ENCODE peak calls at places on chromosome 20, in seven cellular contexts. One of them, this sample, is unnamed.

GRCh38 chr20:63115651-63116411 is 100.1 kb downstream of the YTHDF1 start:
- DNase-seq in H9: no peak
- DNase-seq in trophoblast cell: no peak
- DNase-seq in IMR-90: no peak
- DNase-seq in mesendoderm: no peak
- DNase-seq in H1: no peak
- DNase-seq in neuronal stem cell: no peak
- DNase-seq in this sample: no peak

GRCh38 chr20:31967830-31968249 is at the start of gene XKR7:
- DNase-seq in IMR-90: no peak
- DNase-seq in H1: no peak
- DNase-seq in mesendoderm: peak; percentile 22
- DNase-seq in trophoblast cell: no peak
- DNase-seq in neuronal stem cell: peak; percentile 20
- DNase-seq in H9: peak; percentile 72
- DNase-seq in this sample: no peak

GRCh38 chr20:7399575-7399974 is 540.7 kb downstream of the HAO1 start:
- DNase-seq in H9: no peak
- DNase-seq in mesendoderm: peak; percentile 45
- DNase-seq in IMR-90: no peak
- DNase-seq in H1: no peak
- DNase-seq in trophoblast cell: no peak
- DNase-seq in neuronal stem cell: no peak
- DNase-seq in this sample: no peak

GRCh38 chr20:39853664-39854063 is 835.4 kb downstream of the MAFB start:
- DNase-seq in trophoblast cell: peak; percentile 48
- DNase-seq in IMR-90: peak; percentile 82
- DNase-seq in H9: no peak
- DNase-seq in mesendoderm: peak; percentile 79
- DNase-seq in neuronal stem cell: peak; percentile 91
- DNase-seq in H1: peak; percentile 5
- DNase-seq in this sample: peak; percentile 59

GRCh38 chr20:31515775-31516107 is 1.5 kb downstream of the HM13 start:
- DNase-seq in IMR-90: no peak
- DNase-seq in neuronal stem cell: no peak
- DNase-seq in H9: no peak
- DNase-seq in trophoblast cell: no peak
- DNase-seq in H1: no peak
- DNase-seq in mesendoderm: no peak
- DNase-seq in this sample: no peak

GRCh38 chr20:45010399-45010828 is 44.1 kb downstream of the STK4 start:
- DNase-seq in H9: no peak
- DNase-seq in neuronal stem cell: no peak
- DNase-seq in trophoblast cell: no peak
- DNase-seq in IMR-90: peak; percentile 95
- DNase-seq in H1: no peak
- DNase-seq in mesendoderm: no peak
- DNase-seq in this sample: peak; percentile 21

GRCh38 chr20:5919634-5920544 is 30.4 kb downstream of the TRMT6 start:
- DNase-seq in mesendoderm: peak; percentile 79
- DNase-seq in neuronal stem cell: no peak
- DNase-seq in H9: no peak
- DNase-seq in IMR-90: no peak
- DNase-seq in H1: no peak
- DNase-seq in trophoblast cell: no peak
- DNase-seq in this sample: no peak

GRCh38 chr20:48538058-48538825 is 289.6 kb downstream of the PREX1 start:
- DNase-seq in neuronal stem cell: peak; percentile 44
- DNase-seq in H9: no peak
- DNase-seq in IMR-90: peak; percentile 52
- DNase-seq in H1: peak; percentile 39
- DNase-seq in trophoblast cell: peak; percentile 95
- DNase-seq in mesendoderm: peak; percentile 95
- DNase-seq in this sample: no peak

GRCh38 chr20:59320426-59320825 is 20.0 kb downstream of the EDN3 start:
- DNase-seq in mesendoderm: no peak
- DNase-seq in H1: no peak
- DNase-seq in trophoblast cell: no peak
- DNase-seq in H9: no peak
- DNase-seq in IMR-90: no peak
- DNase-seq in neuronal stem cell: no peak
- DNase-seq in this sample: no peak

DNA sequence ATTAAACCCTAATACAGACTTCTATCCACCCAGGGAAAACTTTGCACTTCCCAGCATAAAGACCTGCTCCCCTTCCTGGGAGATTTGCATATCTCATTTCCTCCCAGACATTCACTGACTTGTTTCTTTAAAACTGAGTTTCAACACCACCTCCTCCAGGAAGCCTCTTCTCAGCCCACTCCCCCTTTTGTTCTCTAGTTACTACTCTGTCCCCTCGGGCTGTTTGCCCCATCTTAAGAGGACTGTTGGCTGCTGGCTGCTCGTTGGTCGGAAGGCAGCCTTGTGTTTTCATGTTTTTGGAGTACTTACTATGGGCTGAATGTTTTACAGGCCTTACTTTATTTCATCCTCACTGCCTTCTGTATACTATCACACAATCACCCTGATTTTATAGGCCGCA is 6.6 kb downstream of the ARHGAP40 start:
- DNase-seq in trophoblast cell: no peak
- DNase-seq in H1: no peak
- DNase-seq in neuronal stem cell: no peak
- DNase-seq in mesendoderm: peak; percentile 77
- DNase-seq in H9: no peak
- DNase-seq in IMR-90: no peak
- DNase-seq in this sample: no peak
- H2BK5ac ChIP-seq in trophoblast cell: no peak overlapping the region
- H2BK5ac ChIP-seq in H1: no peak overlapping the region
- H2BK5ac ChIP-seq in neuronal stem cell: no peak overlapping the region
- H2BK5ac ChIP-seq in mesendoderm: peak overlapping the region; percentile 1
- H2BK5ac ChIP-seq in H9: no peak overlapping the region
- H2BK5ac ChIP-seq in IMR-90: no peak overlapping the region
- H2BK5ac ChIP-seq in this sample: no peak overlapping the region

GRCh38 chr20:19453781-19454310 is 241.4 kb downstream of the SLC24A3 start:
- DNase-seq in H9: no peak
- DNase-seq in H1: no peak
- DNase-seq in trophoblast cell: no peak
- DNase-seq in neuronal stem cell: no peak
- DNase-seq in IMR-90: no peak
- DNase-seq in mesendoderm: no peak
- DNase-seq in this sample: no peak
- H2BK5ac ChIP-seq in H9: no peak overlapping the region
- H2BK5ac ChIP-seq in H1: no peak overlapping the region
- H2BK5ac ChIP-seq in trophoblast cell: no peak overlapping the region
- H2BK5ac ChIP-seq in neuronal stem cell: no peak overlapping the region
- H2BK5ac ChIP-seq in IMR-90: no peak overlapping the region
- H2BK5ac ChIP-seq in mesendoderm: no peak overlapping the region
- H2BK5ac ChIP-seq in this sample: no peak overlapping the region

GRCh38 chr20:56442381-56443365 is 25.8 kb upstream of the RTF2 start:
- DNase-seq in trophoblast cell: peak; percentile 52
- DNase-seq in H9: no peak
- DNase-seq in mesendoderm: no peak
- DNase-seq in IMR-90: peak; percentile 46
- DNase-seq in neuronal stem cell: no peak
- DNase-seq in H1: no peak
- DNase-seq in this sample: peak; percentile 48
- H2BK5ac ChIP-seq in trophoblast cell: no peak overlapping the region
- H2BK5ac ChIP-seq in H9: no peak overlapping the region
- H2BK5ac ChIP-seq in mesendoderm: no peak overlapping the region
- H2BK5ac ChIP-seq in IMR-90: peak overlapping the region; percentile 91
- H2BK5ac ChIP-seq in neuronal stem cell: no peak overlapping the region
- H2BK5ac ChIP-seq in H1: no peak overlapping the region
- H2BK5ac ChIP-seq in this sample: no peak overlapping the region

GRCh38 chr20:53767206-53767924 is 173.7 kb upstream of the ZNF217 start:
- DNase-seq in trophoblast cell: no peak
- DNase-seq in H1: no peak
- DNase-seq in H9: no peak
- DNase-seq in IMR-90: no peak
- DNase-seq in mesendoderm: peak; percentile 45
- DNase-seq in neuronal stem cell: no peak
- DNase-seq in this sample: no peak
- H2BK5ac ChIP-seq in trophoblast cell: no peak overlapping the region
- H2BK5ac ChIP-seq in H1: no peak overlapping the region
- H2BK5ac ChIP-seq in H9: no peak overlapping the region
- H2BK5ac ChIP-seq in IMR-90: peak overlapping the region; percentile 67
- H2BK5ac ChIP-seq in mesendoderm: no peak overlapping the region
- H2BK5ac ChIP-seq in neuronal stem cell: no peak overlapping the region
- H2BK5ac ChIP-seq in this sample: no peak overlapping the region

GRCh38 chr20:55095745-55096450 is 620.5 kb downstream of the DOK5 start:
- DNase-seq in H9: no peak
- DNase-seq in mesendoderm: no peak
- DNase-seq in IMR-90: no peak
- DNase-seq in trophoblast cell: no peak
- DNase-seq in neuronal stem cell: no peak
- DNase-seq in H1: no peak
- DNase-seq in this sample: no peak
- H2BK5ac ChIP-seq in H9: no peak overlapping the region
- H2BK5ac ChIP-seq in mesendoderm: no peak overlapping the region
- H2BK5ac ChIP-seq in IMR-90: no peak overlapping the region
- H2BK5ac ChIP-seq in trophoblast cell: no peak overlapping the region
- H2BK5ac ChIP-seq in neuronal stem cell: no peak overlapping the region
- H2BK5ac ChIP-seq in H1: no peak overlapping the region
- H2BK5ac ChIP-seq in this sample: no peak overlapping the region

GRCh38 chr20:35796556-35796955 is 24.7 kb downstream of the PHF20 start:
- DNase-seq in H1: no peak
- DNase-seq in H9: no peak
- DNase-seq in neuronal stem cell: no peak
- DNase-seq in trophoblast cell: no peak
- DNase-seq in mesendoderm: no peak
- DNase-seq in IMR-90: peak; percentile 12
- DNase-seq in this sample: no peak
- H2BK5ac ChIP-seq in H1: no peak overlapping the region
- H2BK5ac ChIP-seq in H9: no peak overlapping the region
- H2BK5ac ChIP-seq in neuronal stem cell: no peak overlapping the region
- H2BK5ac ChIP-seq in trophoblast cell: no peak overlapping the region
- H2BK5ac ChIP-seq in mesendoderm: no peak overlapping the region
- H2BK5ac ChIP-seq in IMR-90: no peak overlapping the region
- H2BK5ac ChIP-seq in this sample: no peak overlapping the region